ENCODE peak calls at places on chromosomes 13 and 19, in seven cellular contexts. R, J, N, O, X, P and F are unnamed samples.
A peak's percentile ranks its signal among the peaks of the same experiment; 100 is the strongest.

GRCh38 chr19:48918801-48919247 is 14.7 kb upstream of the DHDH start:
- DNase-seq in R (no peak), J (no peak), N (no peak), O (no peak), X (no peak), P (no peak), F (no peak)

GRCh38 chr19:17490411-17490810 is 20.1 kb downstream of the SLC27A1 start:
- DNase-seq in R (no peak), J (no peak), N (no peak), O (no peak), X (no peak), P (no peak), F (no peak)

GRCh38 chr19:708154-709141 is at the start of gene PALM:
- DNase-seq in R (no peak), J (no peak), N (no peak), O (no peak), X (peak; percentile 47), P (peak; percentile 38), F (no peak)

GRCh38 chr13:37995052-37995451 is 125.5 kb upstream of the TRPC4 start:
- DNase-seq in R (peak; percentile 32), J (no peak), N (no peak), O (peak; percentile 0), X (no peak), P (peak; percentile 46), F (no peak)

GRCh38 chr13:94205896-94206295 is 273.6 kb downstream of the DCT start:
- DNase-seq in R (no peak), J (no peak), N (no peak), O (no peak), X (no peak), P (no peak), F (no peak)

GRCh38 chr19:7541828-7542443 is 6.4 kb downstream of the PNPLA6 start:
- DNase-seq in R (no peak), J (no peak), N (no peak), O (no peak), X (no peak), P (no peak), F (no peak)

GRCh38 chr19:21474671-21475181 is 30.7 kb upstream of the ZNF429 start:
- DNase-seq in R (peak; percentile 69), J (peak; percentile 50), N (peak; percentile 84), O (peak; percentile 31), X (peak; percentile 78), P (peak; percentile 71), F (peak; percentile 25)

GRCh38 chr13:101700598-101700997 is 248.1 kb downstream of the ITGBL1 start:
- DNase-seq in R (peak; percentile 25), J (no peak), N (no peak), O (no peak), X (no peak), P (peak; percentile 13), F (no peak)

GRCh38 chr19:45574526-45574925 is 10.1 kb downstream of the OPA3 start:
- DNase-seq in R (no peak), J (no peak), N (no peak), O (no peak), X (no peak), P (no peak), F (no peak)

GRCh38 chr19:48795055-48795854 is 15.6 kb downstream of the BCAT2 start:
- DNase-seq in R (peak; percentile 93), J (peak; percentile 91), N (peak; percentile 94), O (peak; percentile 92), X (peak; percentile 90), P (peak; percentile 97), F (peak; percentile 84)

GRCh38 chr19:36331353-36332228 is 47.4 kb downstream of the ZFP14 start:
- DNase-seq in R (peak; percentile 98), J (peak; percentile 68), N (peak; percentile 85), O (peak; percentile 94), X (peak; percentile 81), P (peak; percentile 96), F (peak; percentile 43)

GRCh38 chr19:18291019-18291524 is 9.7 kb upstream of the JUND start:
- DNase-seq in R (no peak), J (no peak), N (no peak), O (no peak), X (peak; percentile 65), P (peak; percentile 24), F (no peak)

DNA sequence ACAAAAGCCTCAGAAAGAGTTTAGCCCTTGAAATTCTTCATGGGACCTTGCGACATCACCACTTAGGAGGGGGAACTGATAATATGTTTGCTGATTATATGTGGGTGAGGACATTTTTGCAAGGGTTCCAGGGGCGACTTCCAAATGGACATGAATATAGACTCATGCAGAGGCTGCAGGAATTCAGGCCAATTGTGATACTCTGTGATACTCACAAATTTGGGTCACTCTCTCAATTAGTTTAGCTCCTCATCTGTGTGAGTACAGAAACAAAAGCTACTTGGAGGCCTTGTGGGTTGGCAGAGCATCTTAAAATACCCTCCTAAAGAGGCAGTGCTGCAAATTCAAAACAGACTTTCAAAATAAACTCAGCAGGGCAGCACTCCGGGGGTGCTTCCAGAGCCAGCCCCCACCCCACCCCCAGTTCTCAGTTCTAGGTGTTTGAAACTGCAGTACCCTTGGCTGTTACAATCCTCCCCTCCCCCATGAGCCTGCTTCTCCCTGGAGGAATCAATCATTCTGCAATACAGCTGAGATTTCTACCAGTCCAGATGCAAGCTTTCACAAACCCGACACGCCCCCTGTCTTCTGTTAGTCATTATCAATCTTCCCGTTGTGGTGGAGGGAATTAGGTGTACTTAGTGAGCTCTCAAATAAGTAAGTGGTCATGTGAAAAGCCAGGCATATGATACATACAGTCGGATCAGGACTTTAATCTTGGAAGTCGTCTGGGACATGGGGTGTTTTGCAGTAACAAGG is 96.9 kb upstream of the MBNL2 start:
- DNase-seq in R (peak; percentile 92), J (no peak), N (no peak), O (peak; percentile 74), X (peak; percentile 54), P (peak; percentile 75), F (no peak)
- H3K27ac ChIP-seq in R (no peak overlapping the region), J (peak overlapping the region; percentile 33), N (no peak overlapping the region), O (peak overlapping the region; percentile 69), X (peak overlapping the region; percentile 65), P (peak overlapping the region; percentile 68), F (no peak overlapping the region)

DNA sequence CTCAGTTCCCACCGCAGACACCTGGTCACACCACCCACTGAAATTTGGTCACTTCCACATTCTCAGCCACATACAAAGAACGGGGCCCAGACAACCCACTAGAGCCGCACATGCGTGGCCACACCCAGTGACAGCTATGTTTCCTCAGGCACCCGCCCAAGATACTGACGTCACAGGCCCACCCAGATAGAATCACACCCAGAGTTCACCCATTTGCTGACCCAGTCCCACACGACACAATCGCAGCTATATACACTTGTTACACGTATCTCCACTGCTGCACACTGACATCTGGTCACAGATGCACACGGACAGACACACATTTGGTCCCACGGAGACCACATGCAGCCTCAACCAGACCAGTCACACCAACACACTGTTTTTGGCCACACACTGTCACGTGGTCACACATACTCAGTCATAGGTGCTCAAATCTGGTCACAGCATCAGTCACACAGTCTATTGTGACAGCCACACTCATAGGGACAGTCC is 2.9 kb downstream of the NUMBL start:
- DNase-seq in R (peak; percentile 80), J (peak; percentile 82), N (peak; percentile 84), O (peak; percentile 86), X (peak; percentile 87), P (peak; percentile 76), F (peak; percentile 95)
- H3K4me3 ChIP-seq in R (peak overlapping the region; percentile 96), J (no peak overlapping the region), N (no peak overlapping the region), O (peak overlapping the region; percentile 12), X (no peak overlapping the region), P (no peak overlapping the region), F (peak overlapping the region; percentile 86)

GRCh38 chr19:28705008-28705407 is 507.9 kb downstream of the UQCRFS1 start:
- DNase-seq in R (peak; percentile 92), J (no peak), N (no peak), O (peak; percentile 62), X (no peak), P (peak; percentile 88), F (no peak)
- TF ChIP-seq CTCF in R (peak; percentile 32), J (no peak), N (no peak), O (peak; percentile 47), X (no peak), P (peak; percentile 56), F (no peak)

GRCh38 chr13:97249093-97249787 is 27.1 kb downstream of the MBNL2 start:
- DNase-seq in R (no peak), J (no peak), N (no peak), O (no peak), X (no peak), P (peak; percentile 66), F (no peak)
- H3K27ac ChIP-seq in R (peak overlapping the region; percentile 42), J (peak overlapping the region; percentile 73), N (peak overlapping the region; percentile 47), O (peak overlapping the region; percentile 87), X (peak overlapping the region; percentile 49), P (no peak overlapping the region), F (peak overlapping the region; percentile 68)

DNA sequence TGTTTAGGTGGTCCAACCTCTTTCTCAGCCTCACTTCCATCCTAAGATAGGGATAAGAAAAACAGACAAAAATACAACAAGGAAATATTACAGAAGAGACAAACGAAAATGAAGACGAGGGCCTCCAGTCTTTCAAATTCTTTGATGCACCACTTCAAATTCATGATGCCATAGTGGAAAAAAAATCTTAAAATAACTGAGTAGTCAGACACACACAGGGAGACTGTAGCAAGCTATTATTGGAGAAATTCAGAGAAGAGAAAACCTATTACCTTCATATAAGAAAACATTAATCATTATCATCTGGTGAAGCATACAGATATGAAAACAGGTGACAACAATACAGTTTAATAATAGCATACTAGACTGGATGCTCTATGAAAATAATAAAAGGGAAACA is 548.2 kb downstream of the KCTD12 start:
- DNase-seq in R (no peak), J (no peak), N (no peak), O (no peak), X (no peak), P (no peak), F (no peak)
- H3K4me3 ChIP-seq in R (no peak overlapping the region), J (no peak overlapping the region), N (no peak overlapping the region), O (no peak overlapping the region), X (no peak overlapping the region), P (no peak overlapping the region), F (no peak overlapping the region)

DNA sequence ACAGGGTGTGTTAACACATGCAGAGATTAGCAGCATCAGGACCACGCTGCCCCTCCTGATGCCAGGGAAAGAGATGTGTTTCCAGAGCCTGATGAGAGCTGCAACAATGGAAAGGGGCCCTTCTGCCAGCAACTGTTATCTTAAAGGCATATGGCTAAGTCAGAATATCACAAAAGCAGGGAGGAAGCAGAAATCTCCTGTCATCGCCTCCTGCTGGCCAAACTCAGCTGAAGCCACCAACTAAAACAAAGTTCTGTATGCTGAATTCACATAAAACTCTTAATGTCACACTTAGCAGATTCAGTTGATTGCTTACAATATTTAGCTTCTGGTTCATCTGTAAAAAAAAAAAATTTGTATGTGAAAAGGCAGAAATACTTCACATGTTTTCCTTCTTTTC is 178.2 kb downstream of the GPC5 start:
- DNase-seq in R (no peak), J (peak; percentile 9), N (no peak), O (no peak), X (no peak), P (no peak), F (no peak)
- TF ChIP-seq CTCF in R (no peak), J (no peak), N (no peak), O (no peak), X (no peak), P (no peak), F (no peak)

DNA sequence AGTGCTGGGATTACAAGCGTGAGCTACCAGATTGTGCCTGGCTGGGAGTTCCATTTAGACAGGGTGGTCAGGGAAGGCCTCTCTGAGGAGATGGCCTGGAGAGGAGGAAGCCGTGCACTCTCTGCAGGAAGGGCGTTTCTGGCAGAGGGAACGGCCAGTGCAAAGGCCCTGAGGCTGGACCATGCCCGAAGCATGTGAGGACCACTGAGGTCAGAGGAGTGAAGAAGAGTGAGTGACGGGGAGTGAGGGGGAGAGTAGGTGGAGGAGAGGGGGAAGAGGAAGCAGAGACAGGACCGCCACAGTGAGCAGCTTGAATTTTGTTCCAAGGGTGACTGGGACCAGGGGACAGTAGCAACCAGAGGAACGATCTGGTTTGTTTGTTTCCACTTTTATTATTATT is 32.6 kb downstream of the CELF5 start:
- DNase-seq in R (no peak), J (no peak), N (no peak), O (no peak), X (no peak), P (no peak), F (no peak)
- H3K27ac ChIP-seq in R (no peak overlapping the region), J (no peak overlapping the region), N (no peak overlapping the region), O (no peak overlapping the region), X (no peak overlapping the region), P (no peak overlapping the region), F (no peak overlapping the region)